ENCODE peak calls at places on chromosomes 12 and 14, in seven cellular contexts. One of them, this sample, is unnamed.
A peak's percentile ranks its signal among the peaks of the same experiment; 100 is the strongest.

GRCh38 chr12:75103822-75104221 is 105.8 kb downstream of the KCNC2 start:
- DNase-seq in Panc1: no peak
- DNase-seq in cardiac fibroblast: no peak
- DNase-seq in fibroblast of the aortic adventitia: no peak
- DNase-seq in adrenal gland: no peak
- DNase-seq in dorsolateral prefrontal cortex: no peak
- DNase-seq in GM12865: no peak
- DNase-seq in this sample: no peak

GRCh38 chr12:21881950-21882349 is 59.3 kb downstream of the ABCC9 start:
- DNase-seq in Panc1: no peak
- DNase-seq in cardiac fibroblast: peak; percentile 3
- DNase-seq in fibroblast of the aortic adventitia: peak; percentile 69
- DNase-seq in adrenal gland: no peak
- DNase-seq in dorsolateral prefrontal cortex: no peak
- DNase-seq in GM12865: no peak
- DNase-seq in this sample: no peak

GRCh38 chr12:131557310-131557709 is 153.6 kb upstream of the SFSWAP start:
- DNase-seq in Panc1: no peak
- DNase-seq in cardiac fibroblast: no peak
- DNase-seq in fibroblast of the aortic adventitia: no peak
- DNase-seq in adrenal gland: no peak
- DNase-seq in dorsolateral prefrontal cortex: no peak
- DNase-seq in GM12865: no peak
- DNase-seq in this sample: no peak

GRCh38 chr14:73725116-73726024 is 11.2 kb upstream of the PNMA1 start:
- DNase-seq in Panc1: no peak
- DNase-seq in cardiac fibroblast: peak; percentile 66
- DNase-seq in fibroblast of the aortic adventitia: peak; percentile 55
- DNase-seq in adrenal gland: no peak
- DNase-seq in dorsolateral prefrontal cortex: no peak
- DNase-seq in GM12865: no peak
- DNase-seq in this sample: peak; percentile 57

GRCh38 chr12:90124289-90124688 is 415.7 kb upstream of the ATP2B1 start:
- DNase-seq in Panc1: no peak
- DNase-seq in cardiac fibroblast: no peak
- DNase-seq in fibroblast of the aortic adventitia: no peak
- DNase-seq in adrenal gland: no peak
- DNase-seq in dorsolateral prefrontal cortex: no peak
- DNase-seq in GM12865: no peak
- DNase-seq in this sample: no peak

GRCh38 chr12:54689984-54690383 is 41.8 kb upstream of the DCD start:
- DNase-seq in Panc1: no peak
- DNase-seq in cardiac fibroblast: no peak
- DNase-seq in fibroblast of the aortic adventitia: no peak
- DNase-seq in adrenal gland: no peak
- DNase-seq in dorsolateral prefrontal cortex: no peak
- DNase-seq in GM12865: no peak
- DNase-seq in this sample: no peak

GRCh38 chr14:31312934-31313333 is 105.3 kb upstream of the HECTD1 start:
- DNase-seq in Panc1: no peak
- DNase-seq in cardiac fibroblast: no peak
- DNase-seq in fibroblast of the aortic adventitia: no peak
- DNase-seq in adrenal gland: no peak
- DNase-seq in dorsolateral prefrontal cortex: no peak
- DNase-seq in GM12865: no peak
- DNase-seq in this sample: no peak

GRCh38 chr12:93624595-93625294 is 52.3 kb downstream of the SOCS2 start:
- DNase-seq in Panc1: peak; percentile 80
- DNase-seq in cardiac fibroblast: peak; percentile 90
- DNase-seq in fibroblast of the aortic adventitia: peak; percentile 92
- DNase-seq in adrenal gland: no peak
- DNase-seq in dorsolateral prefrontal cortex: no peak
- DNase-seq in GM12865: peak; percentile 71
- DNase-seq in this sample: peak; percentile 96

GRCh38 chr12:109525279-109525585 is 47.8 kb downstream of the UBE3B start:
- DNase-seq in Panc1: no peak
- DNase-seq in cardiac fibroblast: no peak
- DNase-seq in fibroblast of the aortic adventitia: no peak
- DNase-seq in adrenal gland: no peak
- DNase-seq in dorsolateral prefrontal cortex: no peak
- DNase-seq in GM12865: no peak
- DNase-seq in this sample: no peak

GRCh38 chr12:4867384-4867783 is 42.3 kb upstream of the KCNA1 start:
- DNase-seq in Panc1: no peak
- DNase-seq in cardiac fibroblast: no peak
- DNase-seq in fibroblast of the aortic adventitia: no peak
- DNase-seq in adrenal gland: no peak
- DNase-seq in dorsolateral prefrontal cortex: no peak
- DNase-seq in GM12865: no peak
- DNase-seq in this sample: no peak

GRCh38 chr12:93896427-93896826 is 219.3 kb downstream of the CRADD start:
- DNase-seq in Panc1: no peak
- DNase-seq in cardiac fibroblast: peak; percentile 32
- DNase-seq in fibroblast of the aortic adventitia: no peak
- DNase-seq in adrenal gland: no peak
- DNase-seq in dorsolateral prefrontal cortex: no peak
- DNase-seq in GM12865: no peak
- DNase-seq in this sample: no peak

GRCh38 chr12:91920276-91920675 is 225.4 kb downstream of the BTG1 start:
- DNase-seq in Panc1: no peak
- DNase-seq in cardiac fibroblast: peak; percentile 23
- DNase-seq in fibroblast of the aortic adventitia: peak; percentile 26
- DNase-seq in adrenal gland: peak; percentile 11
- DNase-seq in dorsolateral prefrontal cortex: no peak
- DNase-seq in GM12865: no peak
- DNase-seq in this sample: peak; percentile 64

GRCh38 chr12:88035271-88035906 is 6.2 kb upstream of the C12orf50 start:
- DNase-seq in Panc1: peak; percentile 28
- DNase-seq in cardiac fibroblast: peak; percentile 86
- DNase-seq in fibroblast of the aortic adventitia: peak; percentile 78
- DNase-seq in adrenal gland: peak; percentile 91
- DNase-seq in dorsolateral prefrontal cortex: peak; percentile 91
- DNase-seq in GM12865: peak; percentile 91
- DNase-seq in this sample: peak; percentile 81

GRCh38 chr12:51322452-51322851 is 1.5 kb downstream of the BIN2 start:
- DNase-seq in Panc1: no peak
- DNase-seq in cardiac fibroblast: no peak
- DNase-seq in fibroblast of the aortic adventitia: no peak
- DNase-seq in adrenal gland: no peak
- DNase-seq in dorsolateral prefrontal cortex: no peak
- DNase-seq in GM12865: peak; percentile 67
- DNase-seq in this sample: no peak

GRCh38 chr14:44204061-44204815 is 302.8 kb downstream of the FSCB start:
- DNase-seq in Panc1: no peak
- DNase-seq in cardiac fibroblast: peak; percentile 62
- DNase-seq in fibroblast of the aortic adventitia: peak; percentile 40
- DNase-seq in adrenal gland: no peak
- DNase-seq in dorsolateral prefrontal cortex: no peak
- DNase-seq in GM12865: no peak
- DNase-seq in this sample: peak; percentile 47

GRCh38 chr12:49461221-49461620 is 77.6 kb upstream of the KCNH3 start:
- DNase-seq in Panc1: no peak
- DNase-seq in cardiac fibroblast: peak; percentile 13
- DNase-seq in fibroblast of the aortic adventitia: no peak
- DNase-seq in adrenal gland: no peak
- DNase-seq in dorsolateral prefrontal cortex: no peak
- DNase-seq in GM12865: no peak
- DNase-seq in this sample: no peak

DNA sequence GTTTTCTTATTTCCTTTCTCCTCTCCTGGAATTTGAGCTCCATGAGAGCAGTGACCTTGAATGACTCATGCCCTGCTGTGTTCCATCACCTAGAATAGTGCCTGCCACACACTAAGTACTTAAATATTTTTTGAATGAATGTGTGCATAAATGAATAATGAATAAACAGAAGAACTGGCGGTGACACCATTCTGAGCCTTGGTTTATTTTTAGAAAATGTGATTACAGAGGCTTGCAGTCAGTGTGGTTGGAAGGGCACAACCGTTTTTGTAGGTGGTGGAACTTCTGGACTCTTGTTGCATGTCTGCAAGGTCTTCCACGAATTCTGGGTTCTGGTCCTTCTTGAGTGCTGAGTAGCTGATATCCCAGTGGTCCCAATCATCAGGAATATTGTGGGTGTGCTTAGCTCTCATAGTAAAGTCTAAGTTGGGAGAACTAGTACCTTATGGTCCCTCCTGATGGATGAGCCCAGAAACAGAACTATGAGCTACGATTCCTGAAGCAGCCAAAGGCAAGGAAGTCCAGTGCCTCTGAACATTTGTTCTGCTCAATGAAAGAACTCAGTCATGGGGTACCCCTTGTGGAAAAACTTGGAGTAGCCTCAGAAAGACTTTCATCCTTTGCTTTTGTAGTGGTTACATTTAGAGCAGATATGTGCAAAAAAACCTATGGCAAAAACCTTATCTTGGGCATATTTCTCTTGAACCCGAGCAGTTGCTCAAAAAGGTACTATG is 28.8 kb upstream of the BHLHE41 start:
- DNase-seq in Panc1: peak; percentile 100
- DNase-seq in cardiac fibroblast: peak; percentile 91
- DNase-seq in fibroblast of the aortic adventitia: peak; percentile 97
- DNase-seq in adrenal gland: peak; percentile 81
- DNase-seq in dorsolateral prefrontal cortex: no peak
- DNase-seq in GM12865: no peak
- DNase-seq in this sample: peak; percentile 94
- H3K4me3 ChIP-seq in Panc1: no peak overlapping the region
- H3K4me3 ChIP-seq in cardiac fibroblast: no peak overlapping the region
- H3K4me3 ChIP-seq in fibroblast of the aortic adventitia: no peak overlapping the region
- H3K4me3 ChIP-seq in adrenal gland: no peak overlapping the region
- H3K4me3 ChIP-seq in dorsolateral prefrontal cortex: no peak overlapping the region
- H3K4me3 ChIP-seq in GM12865: no peak overlapping the region
- H3K4me3 ChIP-seq in this sample: no peak overlapping the region

GRCh38 chr14:46051801-46052200 is 599.8 kb downstream of the RPL10L start:
- DNase-seq in Panc1: no peak
- DNase-seq in cardiac fibroblast: no peak
- DNase-seq in fibroblast of the aortic adventitia: no peak
- DNase-seq in adrenal gland: no peak
- DNase-seq in dorsolateral prefrontal cortex: no peak
- DNase-seq in GM12865: no peak
- DNase-seq in this sample: no peak

GRCh38 chr14:46053221-46053620 is 598.4 kb downstream of the RPL10L start:
- DNase-seq in Panc1: no peak
- DNase-seq in cardiac fibroblast: no peak
- DNase-seq in fibroblast of the aortic adventitia: no peak
- DNase-seq in adrenal gland: no peak
- DNase-seq in dorsolateral prefrontal cortex: no peak
- DNase-seq in GM12865: no peak
- DNase-seq in this sample: peak; percentile 3

DNA sequence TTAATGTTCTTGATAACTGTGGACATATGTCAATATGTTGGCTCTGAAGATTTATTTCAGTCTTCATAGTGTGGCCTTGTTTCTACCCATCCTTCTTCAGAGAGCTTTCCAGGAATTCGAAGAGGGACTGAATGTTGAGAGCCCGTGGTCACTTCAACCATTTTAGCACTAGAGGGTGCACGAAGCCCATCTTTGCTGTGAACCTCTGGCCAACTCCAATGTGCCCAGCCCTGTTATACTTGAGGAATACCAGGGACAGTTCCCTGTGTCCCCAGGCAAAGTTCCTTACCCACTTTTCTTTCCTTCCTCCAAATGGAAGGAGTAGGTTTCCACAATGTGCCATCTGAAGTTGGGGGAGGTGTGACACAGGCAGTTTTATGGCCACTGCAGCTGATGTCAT is 603.5 kb downstream of the RPL10L start:
- DNase-seq in Panc1: peak; percentile 32
- DNase-seq in cardiac fibroblast: no peak
- DNase-seq in fibroblast of the aortic adventitia: no peak
- DNase-seq in adrenal gland: no peak
- DNase-seq in dorsolateral prefrontal cortex: no peak
- DNase-seq in GM12865: peak; percentile 18
- DNase-seq in this sample: peak; percentile 15
- TF ChIP-seq CTCF in Panc1: no peak
- TF ChIP-seq CTCF in cardiac fibroblast: no peak
- TF ChIP-seq CTCF in fibroblast of the aortic adventitia: no peak
- TF ChIP-seq CTCF in adrenal gland: no peak
- TF ChIP-seq CTCF in dorsolateral prefrontal cortex: no peak
- TF ChIP-seq CTCF in GM12865: peak; percentile 41
- TF ChIP-seq CTCF in this sample: no peak

DNA sequence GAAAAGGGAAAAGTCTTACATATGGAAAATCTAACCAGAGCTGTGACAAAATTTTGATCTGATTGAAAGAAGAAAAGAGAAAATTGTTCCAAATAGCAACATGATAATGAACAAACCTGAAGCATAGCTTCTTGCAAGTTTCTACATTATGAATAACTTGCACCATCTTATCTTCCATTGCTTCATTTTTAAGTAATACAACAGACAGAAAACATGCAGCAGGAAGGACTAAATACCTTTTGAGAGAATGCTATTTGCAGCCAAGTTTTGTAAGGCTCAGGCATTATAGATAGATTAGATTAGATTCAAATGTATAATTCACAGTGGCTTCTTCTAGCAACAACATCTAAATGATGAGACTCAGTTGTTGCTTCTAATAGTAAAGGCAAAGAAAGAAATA is 441.4 kb downstream of the AEBP2 start:
- DNase-seq in Panc1: no peak
- DNase-seq in cardiac fibroblast: no peak
- DNase-seq in fibroblast of the aortic adventitia: peak; percentile 54
- DNase-seq in adrenal gland: no peak
- DNase-seq in dorsolateral prefrontal cortex: no peak
- DNase-seq in GM12865: no peak
- DNase-seq in this sample: no peak
- H3K4me3 ChIP-seq in Panc1: no peak overlapping the region
- H3K4me3 ChIP-seq in cardiac fibroblast: no peak overlapping the region
- H3K4me3 ChIP-seq in fibroblast of the aortic adventitia: no peak overlapping the region
- H3K4me3 ChIP-seq in adrenal gland: no peak overlapping the region
- H3K4me3 ChIP-seq in dorsolateral prefrontal cortex: no peak overlapping the region
- H3K4me3 ChIP-seq in GM12865: no peak overlapping the region
- H3K4me3 ChIP-seq in this sample: no peak overlapping the region

GRCh38 chr12:95858451-95859343 is at the start of gene SNRPF:
- DNase-seq in Panc1: peak; percentile 93
- DNase-seq in cardiac fibroblast: peak; percentile 98
- DNase-seq in fibroblast of the aortic adventitia: peak; percentile 97
- DNase-seq in adrenal gland: peak; percentile 98
- DNase-seq in dorsolateral prefrontal cortex: peak; percentile 89
- DNase-seq in GM12865: peak; percentile 97
- DNase-seq in this sample: peak; percentile 98
- TF ChIP-seq CTCF in Panc1: peak; percentile 15
- TF ChIP-seq CTCF in cardiac fibroblast: peak; percentile 17
- TF ChIP-seq CTCF in fibroblast of the aortic adventitia: no peak
- TF ChIP-seq CTCF in adrenal gland: no peak
- TF ChIP-seq CTCF in dorsolateral prefrontal cortex: no peak
- TF ChIP-seq CTCF in GM12865: no peak
- TF ChIP-seq CTCF in this sample: no peak

GRCh38 chr12:47192046-47192445 is 112.3 kb upstream of the AMIGO2 start:
- DNase-seq in Panc1: no peak
- DNase-seq in cardiac fibroblast: no peak
- DNase-seq in fibroblast of the aortic adventitia: no peak
- DNase-seq in adrenal gland: no peak
- DNase-seq in dorsolateral prefrontal cortex: no peak
- DNase-seq in GM12865: no peak
- DNase-seq in this sample: no peak
- H3K4me3 ChIP-seq in Panc1: no peak overlapping the region
- H3K4me3 ChIP-seq in cardiac fibroblast: no peak overlapping the region
- H3K4me3 ChIP-seq in fibroblast of the aortic adventitia: no peak overlapping the region
- H3K4me3 ChIP-seq in adrenal gland: no peak overlapping the region
- H3K4me3 ChIP-seq in dorsolateral prefrontal cortex: no peak overlapping the region
- H3K4me3 ChIP-seq in GM12865: no peak overlapping the region
- H3K4me3 ChIP-seq in this sample: no peak overlapping the region

This sample was measured in fibroblast of villous mesenchyme.